ENCODE peak calls at places on chromosomes 1 and 21, in six cellular contexts. B, F, H, U, G and E are unnamed samples.
A peak's percentile ranks its signal among the peaks of the same experiment; 100 is the strongest.

GRCh38 chr1:21665711-21666571 is 3.2 kb downstream of the RAP1GAP start:
- DNase-seq in B (no peak), F (peak; percentile 7), H (no peak), U (no peak), G (no peak), E (peak; percentile 22)

GRCh38 chr21:16522512-16522911 is 792.7 kb downstream of the USP25 start:
- DNase-seq in B (no peak), F (peak; percentile 83), H (no peak), U (no peak), G (no peak), E (no peak)

GRCh38 chr1:215079456-215079855 is 3.1 kb upstream of the KCNK2 start:
- DNase-seq in B (no peak), F (peak; percentile 35), H (no peak), U (no peak), G (no peak), E (no peak)

GRCh38 chr1:2175681-2176454 is 18.7 kb downstream of the FAAP20 start:
- DNase-seq in B (no peak), F (no peak), H (no peak), U (no peak), G (no peak), E (no peak)

GRCh38 chr1:9542425-9542824 is 3.2 kb downstream of the SLC25A33 start:
- DNase-seq in B (no peak), F (peak; percentile 44), H (peak; percentile 44), U (no peak), G (peak; percentile 64), E (peak; percentile 34)

GRCh38 chr1:39103321-39104157 is 77.4 kb downstream of the NDUFS5 start:
- DNase-seq in B (no peak), F (peak; percentile 87), H (no peak), U (no peak), G (peak; percentile 75), E (peak; percentile 85)

GRCh38 chr1:27713139-27713725 is 12.5 kb upstream of the FAM76A start:
- DNase-seq in B (no peak), F (no peak), H (no peak), U (no peak), G (no peak), E (no peak)

GRCh38 chr21:44299085-44299457 is 782 bp upstream of the PFKL start:
- DNase-seq in B (no peak), F (peak; percentile 4), H (no peak), U (no peak), G (peak; percentile 11), E (peak; percentile 13)

GRCh38 chr1:8539683-8540082 is 221.8 kb downstream of the SLC45A1 start:
- DNase-seq in B (no peak), F (no peak), H (no peak), U (no peak), G (no peak), E (no peak)

GRCh38 chr1:207077470-207078377 is 10.9 kb upstream of the C4BPB start:
- DNase-seq in B (peak; percentile 55), F (peak; percentile 77), H (peak; percentile 81), U (peak; percentile 74), G (peak; percentile 85), E (peak; percentile 98)

GRCh38 chr1:209076688-209077087 is 506.8 kb upstream of the CAMK1G start:
- DNase-seq in B (no peak), F (no peak), H (no peak), U (peak; percentile 74), G (peak; percentile 10), E (peak; percentile 67)

GRCh38 chr1:94068096-94068830 is 52.7 kb downstream of the ABCA4 start:
- DNase-seq in B (no peak), F (peak; percentile 76), H (peak; percentile 62), U (no peak), G (peak; percentile 86), E (peak; percentile 95)

GRCh38 chr1:236734141-236734765 is 48.0 kb downstream of the ACTN2 start:
- DNase-seq in B (no peak), F (no peak), H (no peak), U (no peak), G (peak; percentile 95), E (no peak)

GRCh38 chr21:35945089-35945671 is 115.1 kb downstream of the SETD4 start:
- DNase-seq in B (no peak), F (no peak), H (no peak), U (no peak), G (no peak), E (no peak)

GRCh38 chr1:226875641-226876295 is 5.4 kb downstream of the PSEN2 start:
- DNase-seq in B (peak; percentile 54), F (peak; percentile 51), H (peak; percentile 78), U (peak; percentile 51), G (no peak), E (peak; percentile 84)

GRCh38 chr1:30267856-30268255 is 455.5 kb downstream of the MATN1 start:
- DNase-seq in B (no peak), F (no peak), H (no peak), U (no peak), G (no peak), E (no peak)

GRCh38 chr21:32958288-32958992 is 67.3 kb upstream of the OLIG2 start:
- DNase-seq in B (peak; percentile 57), F (no peak), H (no peak), U (peak; percentile 54), G (no peak), E (peak; percentile 55)

DNA sequence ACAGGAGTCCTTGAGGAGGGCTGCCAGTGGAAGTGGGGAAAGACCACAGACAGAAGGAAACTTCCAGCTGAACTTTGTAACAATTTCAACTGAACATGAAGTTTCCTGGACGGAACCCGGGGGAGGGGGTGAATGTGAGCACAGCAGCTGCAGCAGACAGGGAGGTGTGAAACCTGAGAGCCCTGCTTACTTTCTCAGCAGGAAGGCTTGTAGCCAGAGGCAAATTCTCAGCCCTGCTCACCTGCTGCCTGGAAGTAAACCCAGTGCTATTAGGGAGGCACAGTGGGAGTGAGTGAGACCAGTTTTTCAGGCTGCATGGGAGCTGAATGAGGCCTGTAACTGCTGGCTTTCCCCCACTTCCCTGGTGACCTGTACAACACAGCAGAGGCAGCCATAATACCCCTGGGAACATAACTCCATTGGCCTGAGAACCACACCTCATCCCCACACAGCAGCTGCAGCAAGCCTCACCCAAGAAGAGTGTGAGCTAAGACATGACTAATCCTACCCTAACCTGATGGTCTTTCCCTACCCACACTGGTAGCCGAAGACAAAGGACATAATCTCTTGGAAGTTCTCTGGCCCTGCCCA is 9.6 kb upstream of the SPRR2F start:
- DNase-seq in B (peak; percentile 78), F (no peak), H (peak; percentile 8), U (peak; percentile 94), G (no peak), E (peak; percentile 95)
- H2AFZ ChIP-seq in B (no peak overlapping the region), F (no peak overlapping the region), H (no peak overlapping the region), U (no peak overlapping the region), G (no peak overlapping the region), E (peak overlapping the region; percentile 71)

GRCh38 chr1:238465449-238465848 is 574.7 kb upstream of the ZP4 start:
- DNase-seq in B (no peak), F (peak; percentile 6), H (no peak), U (no peak), G (no peak), E (no peak)

GRCh38 chr1:238466459-238466858 is 575.7 kb upstream of the ZP4 start:
- DNase-seq in B (no peak), F (peak; percentile 71), H (no peak), U (no peak), G (no peak), E (peak; percentile 3)

GRCh38 chr1:238468068-238468467 is 577.3 kb upstream of the ZP4 start:
- DNase-seq in B (no peak), F (peak; percentile 4), H (no peak), U (no peak), G (no peak), E (no peak)

GRCh38 chr1:238474263-238474662 is 583.5 kb upstream of the ZP4 start:
- DNase-seq in B (no peak), F (no peak), H (no peak), U (no peak), G (no peak), E (no peak)

DNA sequence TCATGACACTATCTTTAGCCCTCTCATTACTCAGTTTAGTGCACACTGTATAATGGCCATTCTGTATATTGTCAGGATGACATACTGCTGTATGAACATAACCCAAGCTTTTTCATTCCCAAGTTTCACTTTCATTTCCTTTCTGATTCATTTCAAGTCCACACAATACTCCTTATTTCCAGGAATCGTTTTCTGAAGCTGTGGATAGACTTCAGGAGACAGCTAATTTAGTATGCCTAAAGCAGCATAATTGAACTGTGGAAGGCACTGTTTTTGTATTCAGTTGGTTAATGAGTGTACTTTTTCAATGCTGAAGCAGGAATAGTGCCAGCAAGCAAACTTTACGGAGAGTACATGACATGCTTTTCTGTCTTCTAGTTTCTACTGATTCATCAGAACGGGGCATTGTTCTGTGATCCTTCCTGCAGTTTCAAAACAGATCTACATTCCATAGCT is 578.5 kb upstream of the ZP4 start:
- DNase-seq in B (no peak), F (peak; percentile 52), H (no peak), U (no peak), G (no peak), E (no peak)
- H2AFZ ChIP-seq in B (no peak overlapping the region), F (peak overlapping the region; percentile 5), H (no peak overlapping the region), U (peak overlapping the region; percentile 40), G (no peak overlapping the region), E (no peak overlapping the region)

DNA sequence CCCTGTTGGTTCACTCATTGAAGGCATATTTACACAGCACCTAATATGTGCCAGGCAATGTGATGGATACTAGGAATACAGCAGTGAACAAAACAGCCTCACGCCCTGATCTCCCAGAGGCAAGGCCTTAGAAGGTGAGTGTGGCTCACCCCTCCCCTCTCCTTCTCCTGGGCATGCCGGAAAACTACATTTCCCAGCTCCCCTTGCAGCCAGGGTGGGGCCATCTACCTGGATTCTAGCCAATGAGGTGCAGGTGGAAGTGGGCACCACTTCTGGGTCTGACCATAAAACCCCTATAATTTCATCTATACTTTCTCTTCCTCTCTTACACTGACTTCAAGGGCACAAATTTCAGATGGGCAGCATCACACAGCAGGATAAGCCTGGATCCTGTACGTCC is 63.8 kb downstream of the FBXO2 start:
- DNase-seq in B (peak; percentile 79), F (no peak), H (no peak), U (peak; percentile 83), G (no peak), E (no peak)
- H2AFZ ChIP-seq in B (peak overlapping the region; percentile 99), F (no peak overlapping the region), H (no peak overlapping the region), U (peak overlapping the region; percentile 98), G (no peak overlapping the region), E (no peak overlapping the region)

GRCh38 chr1:110214454-110215404 is 4.6 kb downstream of the KCNC4 start:
- DNase-seq in B (no peak), F (peak; percentile 9), H (peak; percentile 43), U (no peak), G (peak; percentile 11), E (peak; percentile 48)

GRCh38 chr1:110215621-110216020 is 5.5 kb downstream of the KCNC4 start:
- DNase-seq in B (no peak), F (no peak), H (no peak), U (no peak), G (no peak), E (no peak)

GRCh38 chr1:110216844-110217444 is 6.8 kb downstream of the KCNC4 start:
- DNase-seq in B (no peak), F (no peak), H (no peak), U (no peak), G (no peak), E (no peak)

GRCh38 chr1:110218137-110218536 is 8.0 kb downstream of the KCNC4 start:
- DNase-seq in B (no peak), F (no peak), H (no peak), U (no peak), G (no peak), E (no peak)

DNA sequence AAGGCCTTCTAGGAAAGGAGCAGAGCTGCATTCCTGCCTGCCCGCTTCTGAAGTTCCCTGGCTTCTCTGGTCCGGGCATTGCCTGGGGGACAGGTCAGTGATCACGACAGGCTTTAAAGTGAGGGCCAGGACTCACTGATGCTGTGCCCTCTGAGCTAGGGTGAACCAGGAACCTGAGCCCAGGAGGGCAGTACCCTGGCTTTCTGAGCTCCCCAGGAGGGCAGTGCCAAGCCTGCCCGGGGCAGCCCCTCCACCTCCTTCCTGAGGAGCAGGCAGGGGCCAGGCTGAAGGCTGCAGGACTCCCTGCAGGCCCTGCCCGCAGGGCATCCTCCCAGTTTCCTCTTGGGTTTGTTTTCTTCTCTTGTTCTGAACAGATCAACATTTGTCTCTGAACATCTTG is 6.0 kb downstream of the KCNC4 start:
- DNase-seq in B (no peak), F (no peak), H (no peak), U (no peak), G (no peak), E (no peak)
- H2AFZ ChIP-seq in B (no peak overlapping the region), F (no peak overlapping the region), H (no peak overlapping the region), U (no peak overlapping the region), G (no peak overlapping the region), E (no peak overlapping the region)